ENCODE peak calls at places on chromosomes 2 and 18, in ten cellular contexts. M is activated CD8-positive, alpha-beta memory T cell treated with anti-CD3 and anti-CD28 coated beads for 1 hour; I is EH; F is HT-29; G is neural crest cell; Q is glomerular endothelial cell; P is IMR-90; Z is lung; V is occipital lobe; O is OCI-LY7. J is an unnamed sample.
A peak's percentile ranks its signal among the peaks of the same experiment; 100 is the strongest.

GRCh38 chr2:203470371-203470770 is 64.7 kb downstream of the RAPH1 start:
- DNase-seq in O (no peak), Q (no peak), V (no peak), Z (no peak), I (no peak), M (no peak), G (no peak), F (no peak), P (no peak), J (no peak)

GRCh38 chr2:232522014-232522854 is 2.0 kb downstream of the PRSS56 start:
- DNase-seq in I (peak; percentile 25), Z (peak; percentile 41), M (peak; percentile 66), G (peak; percentile 74), F (peak; percentile 44), O (peak; percentile 50), Q (no peak), P (no peak), V (no peak), J (peak; percentile 65)

GRCh38 chr2:68391099-68391498 is 26.0 kb downstream of the PLEK start:
- DNase-seq in I (no peak), Z (no peak), M (no peak), V (no peak), F (no peak), P (no peak), G (no peak), Q (no peak), O (peak; percentile 25), J (no peak)

GRCh38 chr2:66364495-66364992 is 70.4 kb upstream of the MEIS1 start:
- DNase-seq in V (no peak), G (no peak), I (peak; percentile 76), M (no peak), Q (no peak), P (peak; percentile 53), Z (no peak), O (no peak), F (peak; percentile 80), J (no peak)

GRCh38 chr2:46818141-46818552 is 97.5 kb downstream of the MCFD2 start:
- DNase-seq in P (no peak), F (no peak), O (no peak), G (no peak), Z (peak; percentile 53), Q (no peak), V (no peak), M (no peak), I (no peak), J (no peak)

GRCh38 chr2:217616936-217617335 is 385.9 kb downstream of the TNS1 start:
- DNase-seq in Z (no peak), M (no peak), Q (no peak), G (no peak), O (no peak), I (peak; percentile 70), F (no peak), P (peak; percentile 66), V (no peak), J (no peak)

GRCh38 chr2:71602581-71602980 is 149.2 kb downstream of the DYSF start:
- DNase-seq in O (no peak), G (no peak), Q (no peak), Z (no peak), F (no peak), I (no peak), M (no peak), P (no peak), V (no peak), J (peak; percentile 10)

GRCh38 chr2:176891857-176892256 is 320.7 kb upstream of the HNRNPA3 start:
- DNase-seq in G (no peak), V (no peak), Q (no peak), O (no peak), M (no peak), F (no peak), I (no peak), P (no peak), Z (no peak), J (no peak)

GRCh38 chr2:241047253-241048010 is 49.0 kb downstream of the SNED1 start:
- DNase-seq in P (no peak), F (no peak), M (no peak), V (no peak), G (no peak), Q (no peak), Z (no peak), I (no peak), O (no peak), J (no peak)

GRCh38 chr2:233658610-233659009 is 13.1 kb upstream of the UGT1A9 start:
- DNase-seq in G (no peak), I (no peak), P (no peak), F (no peak), V (no peak), M (no peak), Q (no peak), O (no peak), Z (no peak), J (no peak)

GRCh38 chr2:219476605-219477578 is 21.8 kb upstream of the GMPPA start:
- DNase-seq in Q (no peak), P (no peak), O (no peak), V (no peak), G (peak; percentile 66), F (no peak), I (no peak), Z (no peak), M (no peak), J (peak; percentile 97)

GRCh38 chr2:199457147-199458016 is at the start of gene SATB2:
- DNase-seq in M (no peak), Q (no peak), O (peak; percentile 81), P (peak; percentile 78), G (peak; percentile 39), F (peak; percentile 3), I (peak; percentile 83), V (peak; percentile 13), Z (no peak), J (peak; percentile 72)

GRCh38 chr2:128578406-128579385 is 260.0 kb upstream of the HS6ST1 start:
- DNase-seq in Z (peak; percentile 25), O (no peak), F (no peak), V (no peak), G (no peak), Q (no peak), M (no peak), I (no peak), P (peak; percentile 57), J (no peak)

GRCh38 chr2:225008935-225009334 is 33.3 kb downstream of the DOCK10 start:
- DNase-seq in P (no peak), Z (no peak), I (no peak), V (no peak), Q (no peak), O (peak; percentile 71), F (peak; percentile 39), M (no peak), G (no peak), J (peak; percentile 42)

GRCh38 chr2:184006998-184007397 is 591.3 kb upstream of the ZNF804A start:
- DNase-seq in V (no peak), F (no peak), O (no peak), Q (no peak), Z (no peak), G (no peak), I (no peak), P (no peak), M (no peak), J (no peak)

GRCh38 chr18:36408606-36409005 is 111.1 kb downstream of the FHOD3 start:
- DNase-seq in V (no peak), Q (no peak), M (no peak), P (no peak), F (no peak), O (no peak), I (no peak), Z (no peak), G (no peak), J (no peak)